ENCODE peak calls at places on chromosomes 4 and X, in seven cellular contexts. F is kidney, N is heart right ventricle, B is pancreas, U is adrenal gland, J is SK-N-SH, C is GM23248. M is an unnamed sample.

GRCh38 chr4:153592090-153592489 is 92.0 kb upstream of the TLR2 start:
- DNase-seq in U (no peak), B (no peak), N (no peak), C (no peak), J (no peak), F (no peak), M (no peak)

GRCh38 chr4:14800977-14801376 is 201.3 kb upstream of the CPEB2 start:
- DNase-seq in N (no peak), U (no peak), J (no peak), B (no peak), C (no peak), F (no peak), M (no peak)

GRCh38 chrX:63747331-63747730 is 37.7 kb downstream of the ARHGEF9 start:
- DNase-seq in J (no peak), B (no peak), F (no peak), N (no peak), C (peak; percentile 83), U (no peak), M (no peak)

GRCh38 chrX:12956704-12957541 is 18.0 kb upstream of the TMSB4X start:
- DNase-seq in N (peak; percentile 39), U (no peak), F (no peak), C (peak; percentile 35), J (peak; percentile 4), B (no peak), M (no peak)

GRCh38 chrX:43970528-43970927 is 2.7 kb downstream of the NDP start:
- DNase-seq in C (peak; percentile 65), U (no peak), B (no peak), N (no peak), F (no peak), J (no peak), M (no peak)

GRCh38 chrX:53135581-53135980 is 41.6 kb downstream of the KANTR start:
- DNase-seq in F (no peak), U (no peak), J (no peak), B (no peak), C (no peak), N (no peak), M (no peak)

GRCh38 chr4:56723201-56723605 is 42.1 kb upstream of the HOPX start:
- DNase-seq in B (no peak), F (no peak), C (no peak), J (no peak), N (no peak), U (no peak), M (no peak)

GRCh38 chrX:30561191-30561590 is 16.4 kb downstream of the TASL start:
- DNase-seq in B (no peak), F (no peak), N (peak; percentile 36), U (no peak), J (no peak), C (no peak), M (no peak)

GRCh38 chrX:1244164-1245076 is 24.2 kb upstream of the CSF2RA start:
- DNase-seq in U (no peak), J (no peak), C (no peak), F (peak; percentile 46), N (no peak), B (no peak), M (no peak)

GRCh38 chrX:108001218-108001814 is 19.1 kb upstream of the TEX13B start:
- DNase-seq in U (no peak), F (no peak), B (no peak), C (peak; percentile 38), N (no peak), J (peak; percentile 19), M (peak; percentile 4)

GRCh38 chrX:68846536-68846935 is 17.7 kb downstream of the EFNB1 start:
- DNase-seq in B (no peak), F (no peak), C (no peak), U (no peak), N (no peak), J (no peak), M (no peak)

GRCh38 chr4:86493460-86493859 is 100.7 kb upstream of the PTPN13 start:
- DNase-seq in N (no peak), F (no peak), C (peak; percentile 62), J (no peak), U (no peak), B (no peak), M (no peak)

GRCh38 chrX:97672138-97672537 is 788.4 kb downstream of the RPA4 start:
- DNase-seq in C (no peak), J (no peak), U (peak; percentile 62), B (no peak), F (no peak), N (no peak), M (no peak)

GRCh38 chrX:63932006-63932405 is 147.0 kb upstream of the ARHGEF9 start:
- DNase-seq in F (no peak), N (no peak), B (no peak), C (peak; percentile 34), J (no peak), U (no peak), M (no peak)

GRCh38 chrX:97332963-97333362 is 449.3 kb downstream of the RPA4 start:
- DNase-seq in N (no peak), C (peak; percentile 27), U (no peak), F (no peak), B (no peak), J (no peak), M (no peak)

GRCh38 chr4:763922-764321 is 58.3 kb downstream of the PCGF3 start:
- DNase-seq in N (no peak), F (peak; percentile 68), J (no peak), B (no peak), U (no peak), C (no peak), M (no peak)

GRCh38 chrX:69185886-69186285 is 20.6 kb upstream of the PJA1 start:
- DNase-seq in N (no peak), J (no peak), B (no peak), F (no peak), C (no peak), U (no peak), M (no peak)

GRCh38 chr4:108906006-108906405 is 143.2 kb upstream of the ETNPPL start:
- DNase-seq in B (no peak), U (no peak), C (no peak), J (no peak), N (no peak), F (no peak), M (no peak)

GRCh38 chr4:76087007-76087769 is 12.7 kb downstream of the ART3 start:
- DNase-seq in N (peak; percentile 57), B (peak; percentile 51), F (peak; percentile 42), J (peak; percentile 51), C (peak; percentile 79), U (peak; percentile 80), M (peak; percentile 54)

GRCh38 chr4:74108457-74109115 is 9.6 kb upstream of the CXCL2 start:
- DNase-seq in C (no peak), F (no peak), B (no peak), J (no peak), N (no peak), U (no peak), M (no peak)

GRCh38 chrX:74578137-74578536 is 36.3 kb downstream of the RLIM start:
- DNase-seq in C (no peak), F (no peak), J (no peak), N (no peak), U (no peak), B (no peak), M (no peak)

GRCh38 chr4:82718067-82718935 is 80.3 kb downstream of the SCD5 start:
- DNase-seq in F (no peak), C (peak; percentile 68), J (no peak), N (no peak), B (no peak), U (peak; percentile 92), M (no peak)

GRCh38 chr4:10492486-10492885 is 35.3 kb upstream of the ZNF518B start:
- DNase-seq in B (no peak), J (no peak), F (no peak), C (no peak), N (no peak), U (no peak), M (no peak)

GRCh38 chrX:16702700-16703599 is 9.5 kb downstream of the CTPS2 start:
- DNase-seq in J (no peak), B (no peak), U (no peak), C (no peak), F (no peak), N (no peak), M (no peak)

DNA sequence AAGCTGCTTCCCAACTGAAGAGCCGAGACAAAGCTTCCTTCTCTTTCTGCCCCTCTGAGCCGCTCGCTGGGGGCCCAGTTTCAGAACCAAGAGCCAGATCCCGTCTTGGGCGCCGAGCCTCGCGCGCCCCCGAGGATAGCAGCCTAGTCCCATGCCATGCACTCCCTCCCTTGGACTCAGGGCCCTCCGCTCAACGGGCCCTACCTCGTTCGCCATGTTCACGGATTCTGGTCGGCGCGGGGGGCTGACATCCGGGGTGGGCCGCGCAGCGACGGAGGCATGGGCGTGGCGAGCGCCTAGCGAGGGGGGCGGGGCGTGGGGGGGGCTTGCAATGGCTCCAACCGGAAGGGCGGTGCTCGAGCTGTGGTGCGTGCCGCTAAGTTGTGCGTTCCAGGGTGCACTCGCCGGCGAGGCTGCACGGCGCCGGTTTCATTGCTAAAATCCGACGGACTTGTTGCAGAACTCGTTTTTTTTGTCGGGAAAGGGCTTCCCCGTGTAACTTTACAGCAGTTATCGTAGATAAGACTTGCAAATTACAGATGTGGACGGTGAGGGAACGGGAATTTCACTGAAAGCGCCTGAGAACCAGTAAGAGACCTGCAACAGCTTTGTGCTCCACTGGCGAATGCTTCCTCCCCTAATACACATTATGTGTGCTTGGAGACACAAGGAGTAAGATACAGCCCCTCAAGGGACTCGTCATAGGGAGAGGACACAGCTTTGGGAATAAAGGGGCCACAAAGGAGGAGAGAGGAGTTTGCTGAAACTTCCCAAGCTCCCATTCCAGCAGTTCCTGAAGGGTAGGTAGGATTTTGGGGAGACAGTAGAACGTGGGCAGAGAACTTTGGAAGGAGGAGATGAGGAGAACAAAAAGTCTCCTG is at the start of gene ADH5:
- DNase-seq in C (peak; percentile 94), J (peak; percentile 95), B (peak; percentile 78), N (peak; percentile 90), F (peak; percentile 97), U (peak; percentile 92), M (peak; percentile 89)
- H3K27ac ChIP-seq in C (peak within 1 kb of the TSS; percentile 96), J (peak within 1 kb of the TSS; percentile 77), B (peak within 1 kb of the TSS; percentile 90), N (peak within 1 kb of the TSS; percentile 90), F (peak within 1 kb of the TSS; percentile 96), U (peak within 1 kb of the TSS; percentile 97), M (peak within 1 kb of the TSS; percentile 76)

GRCh38 chrX:24208494-24209240 is 59.1 kb downstream of the ZFX start:
- DNase-seq in C (no peak), U (no peak), B (no peak), J (no peak), F (no peak), N (no peak), M (no peak)
- H3K4me1 ChIP-seq in C (peaks cover 28% of the 10 kb centered on the region), U (peaks cover 13% of the 10 kb centered on the region), B (peaks cover 5% of the 10 kb centered on the region), J (peaks cover 4% of the 10 kb centered on the region), F (peaks cover 6% of the 10 kb centered on the region), N (peaks cover 8% of the 10 kb centered on the region), M (no peaks in the 10 kb centered on the region)

GRCh38 chr4:168558587-168558986 is 61.7 kb downstream of the PALLD start:
- DNase-seq in N (no peak), B (no peak), J (no peak), F (no peak), U (no peak), C (peak; percentile 30), M (no peak)
- H3K27ac ChIP-seq in N (no peak overlapping the region), B (no peak overlapping the region), J (peak overlapping the region; percentile 66), F (no peak overlapping the region), U (no peak overlapping the region), C (no peak overlapping the region), M (peak overlapping the region; percentile 64)

DNA sequence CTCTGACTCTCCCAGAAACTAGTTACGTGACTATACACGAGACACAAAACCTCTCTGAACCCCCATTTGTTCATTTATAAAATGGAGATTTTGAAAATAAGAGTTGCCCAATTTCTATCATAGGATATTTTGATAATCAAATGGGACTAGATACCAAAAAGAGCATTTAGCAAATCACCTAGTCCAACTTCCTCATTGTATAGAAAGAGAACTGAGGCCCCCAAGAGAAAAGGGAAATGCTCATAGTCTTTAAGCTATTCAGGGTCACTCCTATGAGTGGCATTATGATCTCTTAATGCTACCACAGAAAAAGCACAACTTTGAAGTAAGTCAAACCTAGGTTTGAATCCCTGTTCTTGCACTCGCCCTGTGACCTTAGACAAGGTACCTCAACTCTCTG is 62.7 kb downstream of the BMP15 start:
- DNase-seq in C (no peak), B (no peak), F (no peak), N (no peak), J (no peak), U (no peak), M (no peak)
- H3K4me1 ChIP-seq in C (peaks cover 10% of the 10 kb centered on the region), B (no peaks in the 10 kb centered on the region), F (no peaks in the 10 kb centered on the region), N (no peaks in the 10 kb centered on the region), J (no peaks in the 10 kb centered on the region), U (no peaks in the 10 kb centered on the region), M (no peaks in the 10 kb centered on the region)

M was measured in SJSA1.